ENCODE peak calls at places on chromosomes 7 and 10, in nine cellular contexts. D is endodermal cell, Z is right lobe of liver, C is lower lobe of right lung, G is fibroblast of lung, I is cardiac muscle cell, S is coronary artery, H is body of pancreas, F is WERI-Rb-1. R is an unnamed sample.
A peak's percentile ranks its signal among the peaks of the same experiment; 100 is the strongest.

GRCh38 chr7:134739362-134739761 is 40.1 kb upstream of the CALD1 start:
- DNase-seq in D (peak; percentile 3), Z (no peak), C (no peak), G (no peak), I (no peak), S (no peak), H (no peak), F (no peak), R (no peak)

GRCh38 chr10:89548673-89549072 is 13.3 kb upstream of the SLC16A12 start:
- DNase-seq in D (no peak), Z (no peak), C (no peak), G (no peak), I (no peak), S (no peak), H (no peak), F (no peak), R (no peak)

GRCh38 chr7:112646787-112647186 is 143.4 kb downstream of the TMEM168 start:
- DNase-seq in D (peak; percentile 79), Z (no peak), C (no peak), G (no peak), I (peak; percentile 41), S (no peak), H (no peak), F (peak; percentile 84), R (no peak)

GRCh38 chr10:1209355-1209979 is 153.3 kb downstream of the WDR37 start:
- DNase-seq in D (no peak), Z (no peak), C (no peak), G (no peak), I (no peak), S (no peak), H (no peak), F (no peak), R (no peak)

GRCh38 chr7:140607441-140607989 is 33.1 kb downstream of the DENND2A start:
- DNase-seq in D (no peak), Z (peak; percentile 54), C (peak; percentile 54), G (peak; percentile 91), I (no peak), S (peak; percentile 81), H (peak; percentile 42), F (no peak), R (no peak)

GRCh38 chr10:29839826-29840515 is 205.2 kb upstream of the SVIL start:
- DNase-seq in D (peak; percentile 66), Z (peak; percentile 61), C (peak; percentile 70), G (no peak), I (no peak), S (no peak), H (peak; percentile 69), F (no peak), R (no peak)

GRCh38 chr7:138679793-138680192 is 21.4 kb downstream of the SVOPL start:
- DNase-seq in D (no peak), Z (no peak), C (no peak), G (no peak), I (no peak), S (no peak), H (no peak), F (no peak), R (no peak)

GRCh38 chr10:78531088-78531487 is 497.4 kb downstream of the RPS24 start:
- DNase-seq in D (no peak), Z (no peak), C (no peak), G (no peak), I (no peak), S (peak; percentile 33), H (no peak), F (no peak), R (no peak)

GRCh38 chr7:20132596-20132995 is 84.6 kb downstream of the MACC1 start:
- DNase-seq in D (no peak), Z (no peak), C (no peak), G (no peak), I (no peak), S (no peak), H (no peak), F (no peak), R (no peak)

GRCh38 chr7:100156331-100157068 is 2.0 kb downstream of the TRAPPC14 start:
- DNase-seq in D (peak; percentile 44), Z (no peak), C (no peak), G (no peak), I (no peak), S (no peak), H (no peak), F (no peak), R (no peak)

GRCh38 chr10:35004651-35005050 is 85.5 kb downstream of the CUL2 start:
- DNase-seq in D (no peak), Z (no peak), C (no peak), G (no peak), I (no peak), S (no peak), H (no peak), F (no peak), R (no peak)

GRCh38 chr7:24755541-24756416 is 1.5 kb downstream of the GSDME start:
- DNase-seq in D (no peak), Z (no peak), C (no peak), G (peak; percentile 76), I (no peak), S (no peak), H (no peak), F (no peak), R (no peak)

GRCh38 chr7:130140551-130141160 is 64.5 kb downstream of the TMEM209 start:
- DNase-seq in D (peak; percentile 73), Z (no peak), C (no peak), G (no peak), I (no peak), S (no peak), H (no peak), F (no peak), R (no peak)

GRCh38 chr7:96088579-96088978 is 233.3 kb downstream of the SLC25A13 start:
- DNase-seq in D (no peak), Z (no peak), C (no peak), G (peak; percentile 20), I (no peak), S (no peak), H (no peak), F (no peak), R (no peak)

GRCh38 chr10:77635402-77636227 is 2.0 kb downstream of the KCNMA1 start:
- DNase-seq in D (peak; percentile 57), Z (peak; percentile 10), C (no peak), G (no peak), I (no peak), S (no peak), H (no peak), F (no peak), R (no peak)

GRCh38 chr10:128029731-128030369 is 96.4 kb downstream of the MKI67 start:
- DNase-seq in D (no peak), Z (no peak), C (no peak), G (no peak), I (no peak), S (no peak), H (no peak), F (no peak), R (no peak)

GRCh38 chr10:58351616-58352578 is 17.1 kb downstream of the UBE2D1 start:
- DNase-seq in D (no peak), Z (no peak), C (no peak), G (no peak), I (no peak), S (no peak), H (no peak), F (no peak), R (no peak)
- H3K4me3 ChIP-seq in D (no peak overlapping the region), Z (no peak overlapping the region), C (no peak overlapping the region), G (no peak overlapping the region), I (no peak overlapping the region), S (no peak overlapping the region), H (no peak overlapping the region), F (no peak overlapping the region), R (no peak overlapping the region)

GRCh38 chr10:58258977-58259692 is 8.6 kb downstream of the IPMK start:
- DNase-seq in D (no peak), Z (no peak), C (no peak), G (no peak), I (no peak), S (no peak), H (no peak), F (no peak), R (no peak)
- TF ChIP-seq CTCF in D (peak; percentile 34), Z (no peak), C (no peak), G (no peak), I (no peak), S (no peak), H (no peak), F (no peak), R (no peak)

DNA sequence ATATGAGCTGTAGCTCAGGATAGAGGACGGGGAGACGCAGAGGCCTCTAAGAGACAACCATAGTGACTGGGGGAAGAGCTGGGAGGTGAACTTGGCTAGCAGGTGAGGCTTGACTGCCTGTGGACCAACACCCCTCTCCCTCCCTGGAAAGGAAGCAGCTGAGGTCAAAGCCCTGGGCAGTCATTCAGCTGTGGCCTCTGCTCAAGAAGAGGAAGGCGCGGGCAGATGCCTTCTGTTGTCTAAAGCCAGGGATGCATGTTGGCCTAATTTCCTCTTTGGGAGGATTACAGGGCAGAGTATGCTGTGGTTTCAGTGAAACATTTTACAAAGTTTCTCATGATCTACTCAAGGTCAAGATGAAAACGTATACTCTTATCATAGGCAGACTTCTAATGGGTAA is 327.1 kb downstream of the PRPF18 start:
- DNase-seq in D (no peak), Z (no peak), C (peak; percentile 61), G (no peak), I (no peak), S (no peak), H (peak; percentile 30), F (no peak), R (no peak)
- H3K27ac ChIP-seq in D (no peak overlapping the region), Z (no peak overlapping the region), C (no peak overlapping the region), G (no peak overlapping the region), I (no peak overlapping the region), S (no peak overlapping the region), H (no peak overlapping the region), F (no peak overlapping the region), R (no peak overlapping the region)

GRCh38 chr7:116672596-116673503 is 854 bp downstream of the MET start:
- DNase-seq in D (peak; percentile 67), Z (no peak), C (no peak), G (peak; percentile 66), I (peak; percentile 9), S (no peak), H (peak; percentile 59), F (no peak), R (no peak)

GRCh38 chr7:116671111-116671510 is 885 bp upstream of the MET start:
- DNase-seq in D (no peak), Z (no peak), C (no peak), G (no peak), I (no peak), S (no peak), H (no peak), F (no peak), R (no peak)

GRCh38 chr7:116671681-116672595 is at the start of gene MET:
- DNase-seq in D (peak; percentile 90), Z (peak; percentile 92), C (peak; percentile 86), G (peak; percentile 73), I (peak; percentile 80), S (peak; percentile 82), H (peak; percentile 90), F (peak; percentile 81), R (peak; percentile 9)

GRCh38 chr7:116674508-116675173 is 2.6 kb downstream of the MET start:
- DNase-seq in D (no peak), Z (no peak), C (no peak), G (peak; percentile 83), I (no peak), S (no peak), H (no peak), F (no peak), R (no peak)

DNA sequence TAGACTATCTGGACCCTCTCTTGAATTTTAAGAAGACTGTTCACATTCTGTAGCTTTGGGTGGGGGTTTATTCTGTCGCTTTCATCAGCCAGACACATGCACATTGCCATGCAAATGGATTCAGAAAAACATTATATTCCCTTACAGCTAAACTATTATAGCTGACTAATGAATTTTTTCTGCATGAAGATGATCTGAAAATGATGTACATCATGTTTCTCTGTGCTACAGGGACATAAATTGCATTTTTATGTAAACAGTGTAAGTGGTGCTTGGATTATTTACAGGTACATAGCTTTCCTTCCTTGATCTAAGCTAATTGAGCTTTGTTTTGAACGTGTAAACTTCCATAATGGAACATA is 1.5 kb downstream of the MET start:
- DNase-seq in D (no peak), Z (no peak), C (no peak), G (no peak), I (no peak), S (no peak), H (no peak), F (no peak), R (no peak)
- H3K4me3 ChIP-seq in D (no peak overlapping the region), Z (peak overlapping the region; percentile 65), C (peak overlapping the region; percentile 61), G (peak overlapping the region; percentile 89), I (no peak overlapping the region), S (peak overlapping the region; percentile 86), H (no peak overlapping the region), F (no peak overlapping the region), R (peak overlapping the region; percentile 84)

R was measured in thoracic aorta.